ENCODE peak calls at places on chromosomes 13 and 19, in eight cellular contexts. G is iPS-NIHi11; N is stimulated activated CD8-positive, alpha-beta memory T cell treated with anti-CD3 and anti-CD28 coated beads, Interleukin-15, amount 100 ng/mL, for 4 hours; W is amniotic stem cell; L is H54; P is heart left ventricle; C is T-helper 1 cell; O is cardiac muscle cell. B is an unnamed sample.

GRCh38 chr13:99150575-99151370 is 49.9 kb upstream of the UBAC2 start:
- DNase-seq in G (no peak), N (no peak), W (peak), L (peak), P (no peak), C (no peak), O (peak), B (no peak)

GRCh38 chr13:34935841-34936240 is 6.2 kb upstream of the NBEA start:
- DNase-seq in G (no peak), N (no peak), W (no peak), L (no peak), P (no peak), C (no peak), O (no peak), B (no peak)

GRCh38 chr13:44146162-44146561 is 227.5 kb upstream of the SERP2 start:
- DNase-seq in G (no peak), N (no peak), W (no peak), L (no peak), P (no peak), C (no peak), O (no peak), B (no peak)

GRCh38 chr13:95641961-95642621 is 2.4 kb downstream of the DZIP1 start:
- DNase-seq in G (peak), N (no peak), W (peak), L (no peak), P (peak), C (no peak), O (peak), B (peak)

GRCh38 chr19:4208385-4209094 is 20.8 kb upstream of the EBI3 start:
- DNase-seq in G (peak), N (no peak), W (no peak), L (peak), P (no peak), C (no peak), O (peak), B (no peak)

GRCh38 chr13:51659276-51660127 is 75.2 kb downstream of the WDFY2 start:
- DNase-seq in G (no peak), N (no peak), W (no peak), L (no peak), P (no peak), C (no peak), O (peak), B (no peak)

GRCh38 chr13:98525852-98526512 is 50.9 kb downstream of the STK24 start:
- DNase-seq in G (no peak), N (no peak), W (no peak), L (no peak), P (no peak), C (no peak), O (no peak), B (no peak)

GRCh38 chr19:34173145-34173956 is 1.0 kb downstream of the LSM14A start:
- DNase-seq in G (peak), N (no peak), W (peak), L (peak), P (peak), C (no peak), O (peak), B (peak)

GRCh38 chr13:91108315-91108714 is 239.2 kb upstream of the MIR17HG start:
- DNase-seq in G (no peak), N (no peak), W (no peak), L (no peak), P (no peak), C (no peak), O (no peak), B (no peak)

GRCh38 chr13:98240131-98240530 is 63.1 kb upstream of the RNF113B start:
- DNase-seq in G (no peak), N (no peak), W (no peak), L (no peak), P (no peak), C (no peak), O (no peak), B (no peak)

GRCh38 chr19:48006762-48007161 is 12.3 kb downstream of the ELSPBP1 start:
- DNase-seq in G (peak), N (no peak), W (no peak), L (no peak), P (no peak), C (no peak), O (no peak), B (no peak)

GRCh38 chr13:50613356-50613831 is 230.1 kb downstream of the DLEU7 start:
- DNase-seq in G (no peak), N (no peak), W (no peak), L (no peak), P (no peak), C (no peak), O (peak), B (no peak)

B was measured in ovary.